ENCODE peak calls at places on chromosomes 11 and 22, in ten cellular contexts. L is endodermal cell; V is cardiac muscle cell; P is heart left ventricle; I is right lobe of liver; K is H1; R is HepG2; G is upper lobe of right lung; J is WERI-Rb-1; S is CD8-positive, alpha-beta T cell. Y is an unnamed sample.

GRCh38 chr22:23520875-23521441 is 59.1 kb downstream of the IGLL1 start:
- DNase-seq in L (no peak), V (no peak), P (peak; percentile 38), I (peak; percentile 53), K (peak; percentile 51), R (peak; percentile 55), G (no peak), J (peak; percentile 46), S (no peak), Y (no peak)

GRCh38 chr11:101583180-101584128 is at the start of gene TRPC6:
- DNase-seq in L (peak; percentile 87), V (peak; percentile 52), P (peak; percentile 26), I (no peak), K (peak; percentile 80), R (no peak), G (peak; percentile 65), J (peak; percentile 33), S (no peak), Y (no peak)

GRCh38 chr22:28407645-28408044 is 272.0 kb downstream of the TTC28 start:
- DNase-seq in L (no peak), V (no peak), P (no peak), I (no peak), K (no peak), R (no peak), G (no peak), J (no peak), S (no peak), Y (no peak)

GRCh38 chr11:133082851-133083488 is 449.3 kb downstream of the OPCML start:
- DNase-seq in L (peak; percentile 93), V (peak; percentile 83), P (peak; percentile 65), I (peak; percentile 70), K (peak; percentile 95), R (peak; percentile 12), G (peak; percentile 84), J (peak; percentile 75), S (no peak), Y (no peak)

GRCh38 chr11:114774599-114775365 is 96.5 kb downstream of the NXPE2 start:
- DNase-seq in L (peak; percentile 94), V (peak; percentile 87), P (peak; percentile 26), I (no peak), K (peak; percentile 86), R (peak; percentile 51), G (no peak), J (peak; percentile 83), S (no peak), Y (no peak)

GRCh38 chr11:111162306-111162705 is 83.2 kb upstream of the POU2AF2 start:
- DNase-seq in L (no peak), V (no peak), P (no peak), I (no peak), K (no peak), R (no peak), G (no peak), J (no peak), S (no peak), Y (no peak)

GRCh38 chr11:1548221-1549070 is 23.6 kb downstream of the DUSP8 start:
- DNase-seq in L (peak; percentile 82), V (peak; percentile 90), P (peak; percentile 86), I (peak; percentile 87), K (peak; percentile 81), R (no peak), G (peak; percentile 89), J (no peak), S (no peak), Y (peak; percentile 90)

GRCh38 chr11:121071456-121072236 is 29.4 kb upstream of the TECTA start:
- DNase-seq in L (peak; percentile 43), V (peak; percentile 29), P (no peak), I (no peak), K (no peak), R (peak; percentile 70), G (no peak), J (no peak), S (no peak), Y (no peak)

GRCh38 chr22:19986410-19987341 is 29.9 kb downstream of the ARVCF start:
- DNase-seq in L (peak; percentile 93), V (peak; percentile 89), P (peak; percentile 89), I (peak; percentile 82), K (peak; percentile 89), R (peak; percentile 42), G (peak; percentile 91), J (peak; percentile 85), S (peak; percentile 50), Y (peak; percentile 87)

GRCh38 chr11:101661559-101661958 is 77.8 kb upstream of the TRPC6 start:
- DNase-seq in L (no peak), V (no peak), P (no peak), I (no peak), K (no peak), R (no peak), G (no peak), J (no peak), S (no peak), Y (no peak)

GRCh38 chr22:37095113-37095512 is 14.4 kb downstream of the TMPRSS6 start:
- DNase-seq in L (no peak), V (no peak), P (no peak), I (no peak), K (no peak), R (no peak), G (no peak), J (no peak), S (no peak), Y (no peak)

GRCh38 chr22:40525250-40525884 is 111.2 kb downstream of the MRTFA start:
- DNase-seq in L (peak; percentile 77), V (peak; percentile 39), P (peak; percentile 46), I (no peak), K (peak; percentile 71), R (peak; percentile 31), G (peak; percentile 70), J (peak; percentile 60), S (peak; percentile 60), Y (no peak)

GRCh38 chr11:44611088-44611487 is 45.6 kb downstream of the CD82 start:
- DNase-seq in L (no peak), V (no peak), P (no peak), I (no peak), K (no peak), R (no peak), G (no peak), J (no peak), S (no peak), Y (no peak)

GRCh38 chr11:1060885-1061616 is 13.6 kb upstream of the MUC2 start:
- DNase-seq in L (no peak), V (no peak), P (peak; percentile 24), I (no peak), K (no peak), R (no peak), G (peak; percentile 63), J (peak; percentile 6), S (no peak), Y (no peak)

GRCh38 chr11:26860411-26860810 is 133.5 kb upstream of the FIBIN start:
- DNase-seq in L (no peak), V (no peak), P (no peak), I (no peak), K (no peak), R (no peak), G (no peak), J (no peak), S (no peak), Y (no peak)

DNA sequence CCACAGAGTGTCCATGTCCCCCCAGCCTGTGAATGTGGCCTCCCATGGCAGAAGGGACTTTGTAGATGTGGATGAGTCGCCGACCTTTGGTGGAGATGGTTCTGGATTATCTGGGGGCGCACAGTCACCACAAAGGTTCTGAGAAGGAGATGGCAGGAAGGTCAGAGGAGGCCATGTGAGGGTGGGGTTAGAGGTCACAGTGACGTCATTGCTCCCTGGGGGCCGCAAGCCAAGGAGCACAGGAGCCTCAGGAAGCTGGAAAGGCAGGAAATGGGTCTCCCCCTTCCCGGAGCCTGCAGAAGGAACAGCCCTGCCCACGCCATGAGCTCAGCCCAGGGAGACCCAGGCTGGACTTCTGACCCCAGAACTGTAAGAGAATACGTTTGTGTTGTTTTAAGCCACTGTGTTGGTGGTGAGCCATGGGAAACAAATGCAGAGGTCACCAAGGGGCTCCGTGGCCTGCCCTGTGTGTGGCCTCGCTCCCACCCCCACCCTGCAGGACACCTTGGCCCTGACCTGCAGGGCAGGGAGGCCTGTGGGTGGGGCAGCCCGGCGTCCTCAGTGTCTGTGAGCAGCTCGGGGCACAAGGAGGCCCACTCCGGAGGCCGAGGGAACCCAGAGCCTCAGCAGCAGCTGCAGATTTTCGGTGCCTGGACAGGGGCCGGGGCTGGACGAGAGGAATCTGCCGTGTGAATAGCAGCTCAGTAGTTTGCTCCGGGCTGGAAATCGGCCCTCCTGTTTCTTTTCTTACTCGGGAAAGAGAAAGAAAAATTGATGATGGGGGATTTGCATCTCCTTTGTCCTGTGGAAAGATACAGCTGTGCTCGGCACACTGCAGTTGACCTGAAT is 32.1 kb downstream of the GRAMD4 start:
- DNase-seq in L (no peak), V (no peak), P (peak; percentile 76), I (peak; percentile 82), K (no peak), R (peak; percentile 91), G (no peak), J (no peak), S (no peak), Y (no peak)
- H3K27ac ChIP-seq in L (peak overlapping the region; percentile 79), V (peak overlapping the region; percentile 39), P (peak overlapping the region; percentile 80), I (peak overlapping the region; percentile 90), K (no peak overlapping the region), R (peak overlapping the region; percentile 83), G (no peak overlapping the region), J (no peak overlapping the region), S (no peak overlapping the region), Y (peak overlapping the region; percentile 11)

GRCh38 chr11:68343761-68344256 is 31.4 kb downstream of the LRP5 start:
- DNase-seq in L (no peak), V (no peak), P (no peak), I (peak; percentile 91), K (no peak), R (peak; percentile 68), G (no peak), J (no peak), S (no peak), Y (no peak)
- TF ChIP-seq CTCF in L (no peak), V (no peak), P (no peak), I (no peak), K (no peak), R (peak; percentile 17), G (no peak), J (no peak), S (no peak), Y (no peak)

DNA sequence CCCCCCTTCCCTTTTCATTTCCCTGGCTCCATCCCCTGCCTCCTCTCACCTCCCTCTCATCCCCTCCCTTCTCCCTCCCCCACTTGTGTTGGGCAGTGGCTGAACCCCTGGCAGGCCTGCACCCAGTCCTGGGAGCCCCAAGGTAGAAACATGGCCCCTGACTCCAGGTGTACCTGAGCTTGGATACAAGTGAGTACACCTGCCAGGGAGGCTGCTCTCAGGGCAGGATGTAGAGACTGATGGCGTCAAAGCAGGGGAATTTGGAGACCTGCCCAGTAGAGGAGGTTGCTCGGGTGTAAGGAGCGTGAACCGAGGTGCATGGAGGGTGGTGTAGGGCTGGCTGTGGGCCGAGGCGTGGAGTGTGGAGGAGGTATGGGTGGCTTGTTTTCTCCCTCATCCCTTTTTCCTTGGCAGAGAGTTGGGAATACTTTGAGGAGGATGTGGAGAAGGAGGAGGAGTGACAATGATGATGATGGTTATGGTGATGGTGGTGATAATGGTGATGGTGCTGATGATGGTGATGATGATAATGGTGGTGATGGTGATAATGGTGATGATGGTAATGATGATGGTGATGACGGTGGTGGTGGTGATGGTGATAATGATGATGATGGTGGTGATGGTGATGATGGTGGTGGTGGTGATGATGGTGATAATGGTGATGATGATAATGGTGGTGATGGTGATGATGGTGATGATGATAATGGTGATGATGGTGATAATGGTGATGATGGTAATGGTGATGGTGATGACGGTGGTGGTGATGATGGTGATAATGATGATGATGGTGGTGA is 12.3 kb downstream of the MRGPRG start:
- DNase-seq in L (no peak), V (no peak), P (no peak), I (peak; percentile 27), K (no peak), R (no peak), G (no peak), J (no peak), S (no peak), Y (no peak)
- H3K4me3 ChIP-seq in L (no peak overlapping the region), V (no peak overlapping the region), P (no peak overlapping the region), I (no peak overlapping the region), K (no peak overlapping the region), R (no peak overlapping the region), G (no peak overlapping the region), J (no peak overlapping the region), S (no peak overlapping the region), Y (no peak overlapping the region)

GRCh38 chr11:75386912-75387311 is 12.4 kb upstream of the RPS3 start:
- DNase-seq in L (no peak), V (no peak), P (no peak), I (no peak), K (no peak), R (no peak), G (peak; percentile 4), J (no peak), S (no peak), Y (no peak)
- H3K27ac ChIP-seq in L (no peak overlapping the region), V (no peak overlapping the region), P (no peak overlapping the region), I (no peak overlapping the region), K (no peak overlapping the region), R (no peak overlapping the region), G (no peak overlapping the region), J (no peak overlapping the region), S (no peak overlapping the region), Y (no peak overlapping the region)

Y was measured in coronary artery.